ENCODE peak calls at places on chromosomes 13 and 19, in five cellular contexts. One of them, this sample, is unnamed.

GRCh38 chr19:32526895-32527294 is 54.1 kb upstream of the PDCD5 start:
- DNase-seq in HepG2: no peak
- DNase-seq in GM12878: no peak
- DNase-seq in HCT116: no peak
- DNase-seq in K562: no peak
- DNase-seq in this sample: no peak

GRCh38 chr13:21805733-21806132 is 134.9 kb downstream of the FGF9 start:
- DNase-seq in HepG2: no peak
- DNase-seq in GM12878: no peak
- DNase-seq in HCT116: no peak
- DNase-seq in K562: no peak
- DNase-seq in this sample: no peak

GRCh38 chr19:16836115-16836905 is 7.1 kb downstream of the SIN3B start:
- DNase-seq in K562: peak
- DNase-seq in HCT116: no peak
- DNase-seq in HepG2: no peak
- DNase-seq in GM12878: peak
- DNase-seq in this sample: no peak

GRCh38 chr19:33859016-33859415 is 62.3 kb downstream of the KCTD15 start:
- DNase-seq in GM12878: no peak
- DNase-seq in HCT116: no peak
- DNase-seq in HepG2: no peak
- DNase-seq in K562: no peak
- DNase-seq in this sample: no peak

GRCh38 chr19:35995655-35995993 is 636 bp downstream of the SDHAF1 start:
- DNase-seq in GM12878: no peak
- DNase-seq in HCT116: no peak
- DNase-seq in HepG2: peak
- DNase-seq in K562: peak
- DNase-seq in this sample: peak

GRCh38 chr19:37654118-37654517 is 1.1 kb downstream of the ZFP30 start:
- DNase-seq in K562: peak
- DNase-seq in HCT116: no peak
- DNase-seq in HepG2: no peak
- DNase-seq in GM12878: no peak
- DNase-seq in this sample: peak

GRCh38 chr13:35139591-35139990 is 197.5 kb downstream of the NBEA start:
- DNase-seq in HCT116: no peak
- DNase-seq in HepG2: no peak
- DNase-seq in GM12878: no peak
- DNase-seq in K562: no peak
- DNase-seq in this sample: no peak

GRCh38 chr19:45959517-45960025 is 14.1 kb downstream of the NOVA2 start:
- DNase-seq in HepG2: no peak
- DNase-seq in GM12878: no peak
- DNase-seq in K562: no peak
- DNase-seq in HCT116: no peak
- DNase-seq in this sample: no peak

GRCh38 chr13:113585828-113586355 is 1.3 kb downstream of the TFDP1 start:
- DNase-seq in HCT116: no peak
- DNase-seq in K562: peak
- DNase-seq in GM12878: no peak
- DNase-seq in HepG2: no peak
- DNase-seq in this sample: no peak

GRCh38 chr13:72390909-72391308 is 336.5 kb downstream of the MZT1 start:
- DNase-seq in HCT116: peak
- DNase-seq in GM12878: no peak
- DNase-seq in K562: no peak
- DNase-seq in HepG2: peak
- DNase-seq in this sample: no peak

GRCh38 chr13:113802090-113802531 is 43.1 kb downstream of the TMEM255B start:
- DNase-seq in GM12878: no peak
- DNase-seq in HepG2: peak
- DNase-seq in HCT116: no peak
- DNase-seq in K562: peak
- DNase-seq in this sample: peak

GRCh38 chr13:51222510-51223283 is 499 bp downstream of the FAM124A start:
- DNase-seq in HCT116: no peak
- DNase-seq in K562: no peak
- DNase-seq in HepG2: no peak
- DNase-seq in GM12878: no peak
- DNase-seq in this sample: no peak

GRCh38 chr19:38142176-38143035 is 81.6 kb downstream of the DPF1 start:
- DNase-seq in HCT116: no peak
- DNase-seq in HepG2: peak
- DNase-seq in GM12878: no peak
- DNase-seq in K562: peak
- DNase-seq in this sample: peak

GRCh38 chr13:91308299-91308698 is 39.2 kb upstream of the MIR17HG start:
- DNase-seq in HCT116: no peak
- DNase-seq in K562: no peak
- DNase-seq in HepG2: no peak
- DNase-seq in GM12878: no peak
- DNase-seq in this sample: no peak

GRCh38 chr13:73576291-73576690 is 517.5 kb downstream of the KLF5 start:
- DNase-seq in GM12878: no peak
- DNase-seq in HCT116: no peak
- DNase-seq in K562: no peak
- DNase-seq in HepG2: no peak
- DNase-seq in this sample: no peak

GRCh38 chr19:48965806-48966540 is 864 bp downstream of the FTL start:
- DNase-seq in HepG2: peak
- DNase-seq in HCT116: peak
- DNase-seq in GM12878: peak
- DNase-seq in K562: peak
- DNase-seq in this sample: peak

GRCh38 chr19:56476671-56477428 is at the start of gene ZNF667:
- DNase-seq in K562: no peak
- DNase-seq in GM12878: no peak
- DNase-seq in HepG2: no peak
- DNase-seq in HCT116: no peak
- DNase-seq in this sample: peak

GRCh38 chr19:7738023-7738422 is 6.1 kb upstream of the CLEC4G start:
- DNase-seq in HepG2: no peak
- DNase-seq in HCT116: no peak
- DNase-seq in GM12878: no peak
- DNase-seq in K562: no peak
- DNase-seq in this sample: no peak

GRCh38 chr13:62697702-62698101 is 1282.1 kb upstream of the PCDH20 start:
- DNase-seq in K562: no peak
- DNase-seq in GM12878: no peak
- DNase-seq in HCT116: no peak
- DNase-seq in HepG2: no peak
- DNase-seq in this sample: no peak

DNA sequence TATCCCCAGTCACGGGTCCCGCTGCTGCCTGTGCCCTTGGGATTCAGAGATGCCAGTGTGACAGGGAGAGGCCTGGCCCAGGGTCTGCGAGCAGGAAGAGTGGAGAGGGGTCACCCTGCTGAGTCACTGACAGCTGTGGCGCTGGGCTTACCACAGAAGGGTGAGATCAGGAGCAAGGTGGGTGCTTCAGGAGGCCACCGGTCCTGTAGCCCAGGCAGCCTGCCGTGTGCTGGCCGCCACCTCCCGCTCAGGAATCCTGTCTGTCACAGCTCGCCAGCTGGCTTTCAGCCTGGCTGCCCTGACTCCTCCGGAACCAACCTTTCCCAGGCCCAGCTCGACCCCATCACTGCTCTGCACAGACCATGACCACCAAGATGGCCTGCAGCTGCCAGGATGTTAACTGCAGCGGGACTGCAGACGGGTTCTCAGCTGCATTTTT is 25.3 kb downstream of the NAXD start:
- DNase-seq in K562: no peak
- DNase-seq in HepG2: no peak
- DNase-seq in HCT116: no peak
- DNase-seq in GM12878: no peak
- DNase-seq in this sample: peak
- TF ChIP-seq ZBTB33 in K562: no peak
- TF ChIP-seq ZBTB33 in HepG2: no peak
- TF ChIP-seq ZBTB33 in HCT116: no peak
- TF ChIP-seq ZBTB33 in GM12878: no peak
- TF ChIP-seq ZBTB33 in this sample: no peak

GRCh38 chr19:6271721-6272410 is 7.9 kb downstream of the MLLT1 start:
- DNase-seq in K562: peak
- DNase-seq in GM12878: no peak
- DNase-seq in HCT116: no peak
- DNase-seq in HepG2: no peak
- DNase-seq in this sample: peak
- TF ChIP-seq POLR2AphosphoS5 in K562: no peak
- TF ChIP-seq POLR2AphosphoS5 in GM12878: no peak
- TF ChIP-seq POLR2AphosphoS5 in HCT116: no peak
- TF ChIP-seq POLR2AphosphoS5 in HepG2: no peak
- TF ChIP-seq POLR2AphosphoS5 in this sample: no peak

DNA sequence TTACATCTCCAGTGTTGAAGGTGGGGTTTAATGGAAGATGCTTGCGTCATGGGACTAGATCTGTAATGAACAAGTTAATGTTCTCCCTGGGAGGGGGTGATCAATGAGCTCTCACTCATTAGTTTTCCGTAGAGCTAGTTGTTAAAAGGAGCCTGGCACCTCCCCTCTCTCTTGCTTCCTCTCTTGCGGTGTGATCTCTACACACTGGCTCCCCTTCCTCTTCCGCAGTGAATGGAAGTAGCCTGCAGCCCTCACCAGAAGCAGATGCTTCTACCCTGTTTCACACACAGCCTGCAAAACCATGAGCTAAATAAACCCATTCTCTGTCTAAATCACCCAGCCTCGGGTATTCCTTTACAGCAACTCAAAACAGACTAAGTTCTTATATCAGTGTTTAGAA is 318.8 kb downstream of the SLITRK1 start:
- DNase-seq in HCT116: no peak
- DNase-seq in K562: no peak
- DNase-seq in GM12878: no peak
- DNase-seq in HepG2: no peak
- DNase-seq in this sample: no peak
- TF ChIP-seq ZBTB33 in HCT116: no peak
- TF ChIP-seq ZBTB33 in K562: no peak
- TF ChIP-seq ZBTB33 in GM12878: no peak
- TF ChIP-seq ZBTB33 in HepG2: no peak
- TF ChIP-seq ZBTB33 in this sample: no peak

GRCh38 chr13:58999851-59000250 is 1163.9 kb downstream of the DIAPH3 start:
- DNase-seq in K562: no peak
- DNase-seq in GM12878: no peak
- DNase-seq in HepG2: no peak
- DNase-seq in HCT116: no peak
- DNase-seq in this sample: no peak

GRCh38 chr13:58994778-58995177 is 1169.0 kb downstream of the DIAPH3 start:
- DNase-seq in GM12878: no peak
- DNase-seq in HepG2: no peak
- DNase-seq in K562: no peak
- DNase-seq in HCT116: no peak
- DNase-seq in this sample: no peak

DNA sequence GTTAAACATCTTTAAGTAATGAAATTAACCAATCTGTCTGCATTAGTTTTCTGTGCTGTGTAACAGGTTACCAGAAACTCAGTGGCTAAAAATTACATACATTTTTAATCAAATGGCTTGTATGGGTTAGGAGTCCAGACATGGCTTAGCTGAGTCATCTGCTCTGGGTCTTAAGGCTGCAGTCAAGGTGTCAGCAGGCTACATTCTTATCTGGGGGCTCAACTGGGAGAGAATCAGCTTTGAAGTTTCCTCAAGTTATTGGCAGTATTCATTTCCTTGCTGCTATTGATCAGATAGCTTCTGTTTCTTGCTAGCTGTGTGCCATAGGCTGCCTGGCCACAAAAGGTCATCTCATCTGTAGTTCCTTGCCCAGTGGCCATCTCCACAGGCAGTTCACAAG is 1163.0 kb downstream of the DIAPH3 start:
- DNase-seq in HCT116: no peak
- DNase-seq in HepG2: no peak
- DNase-seq in GM12878: no peak
- DNase-seq in K562: no peak
- DNase-seq in this sample: no peak
- TF ChIP-seq POLR2AphosphoS5 in HCT116: no peak
- TF ChIP-seq POLR2AphosphoS5 in HepG2: no peak
- TF ChIP-seq POLR2AphosphoS5 in GM12878: no peak
- TF ChIP-seq POLR2AphosphoS5 in K562: no peak
- TF ChIP-seq POLR2AphosphoS5 in this sample: no peak

DNA sequence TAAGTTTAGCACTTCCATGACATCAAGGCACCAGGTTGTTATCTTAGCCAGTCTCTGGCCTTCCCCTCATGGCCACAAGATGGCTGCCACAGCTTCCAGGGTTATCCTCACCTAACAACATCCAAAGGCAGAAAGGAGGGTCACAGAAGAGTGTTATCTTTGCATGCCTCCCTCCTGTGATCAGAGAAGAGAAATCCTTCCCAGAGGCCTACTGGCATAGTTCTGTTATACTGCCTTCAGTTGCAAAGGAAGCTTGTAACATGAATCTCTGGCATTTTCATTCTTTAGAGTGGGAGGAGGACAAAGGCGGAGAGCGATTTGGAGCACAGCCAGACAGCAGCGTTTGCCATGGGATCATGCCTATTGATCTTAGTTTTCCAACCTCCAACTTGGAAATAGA is 135.6 kb downstream of the DNAJC15 start:
- DNase-seq in GM12878: no peak
- DNase-seq in HCT116: no peak
- DNase-seq in HepG2: no peak
- DNase-seq in K562: no peak
- DNase-seq in this sample: no peak
- TF ChIP-seq ZBTB33 in GM12878: no peak
- TF ChIP-seq ZBTB33 in HCT116: no peak
- TF ChIP-seq ZBTB33 in HepG2: no peak
- TF ChIP-seq ZBTB33 in K562: no peak
- TF ChIP-seq ZBTB33 in this sample: no peak

GRCh38 chr19:55383789-55384575 is at the start of gene TMEM238:
- DNase-seq in HCT116: no peak
- DNase-seq in GM12878: no peak
- DNase-seq in HepG2: no peak
- DNase-seq in K562: peak
- DNase-seq in this sample: peak
- TF ChIP-seq POLR2AphosphoS5 in HCT116: peak
- TF ChIP-seq POLR2AphosphoS5 in GM12878: no peak
- TF ChIP-seq POLR2AphosphoS5 in HepG2: no peak
- TF ChIP-seq POLR2AphosphoS5 in K562: no peak
- TF ChIP-seq POLR2AphosphoS5 in this sample: no peak

This sample was measured in SK-N-SH.